ENCODE peak calls at places on chromosomes 4 and X, in six cellular contexts. One of them, this sample, is unnamed.

GRCh38 chr4:186900232-186900900 is 176.7 kb upstream of the FAT1 start:
- DNase-seq in NB4: no peak
- DNase-seq in nephron progenitor cell: no peak
- DNase-seq in fibroblast of pulmonary artery: peak
- DNase-seq in chondrocyte: no peak
- DNase-seq in COR-L47: no peak
- DNase-seq in this sample: no peak

GRCh38 chrX:30887721-30888120 is 1.3 kb downstream of the TAB3 start:
- DNase-seq in chondrocyte: no peak
- DNase-seq in fibroblast of pulmonary artery: no peak
- DNase-seq in NB4: no peak
- DNase-seq in COR-L47: no peak
- DNase-seq in nephron progenitor cell: no peak
- DNase-seq in this sample: no peak

GRCh38 chr4:141425124-141425523 is 204.4 kb downstream of the ZNF330 start:
- DNase-seq in NB4: no peak
- DNase-seq in nephron progenitor cell: no peak
- DNase-seq in fibroblast of pulmonary artery: peak
- DNase-seq in COR-L47: no peak
- DNase-seq in chondrocyte: no peak
- DNase-seq in this sample: no peak

GRCh38 chr4:38310446-38311043 is 350.3 kb downstream of the PTTG2 start:
- DNase-seq in nephron progenitor cell: no peak
- DNase-seq in NB4: no peak
- DNase-seq in fibroblast of pulmonary artery: no peak
- DNase-seq in COR-L47: no peak
- DNase-seq in chondrocyte: no peak
- DNase-seq in this sample: no peak

GRCh38 chr4:23631255-23631950 is 258.4 kb downstream of the PPARGC1A start:
- DNase-seq in COR-L47: peak
- DNase-seq in chondrocyte: no peak
- DNase-seq in nephron progenitor cell: no peak
- DNase-seq in NB4: no peak
- DNase-seq in fibroblast of pulmonary artery: no peak
- DNase-seq in this sample: no peak

GRCh38 chrX:136823175-136823574 is 42.4 kb upstream of the ARHGEF6 start:
- DNase-seq in chondrocyte: no peak
- DNase-seq in COR-L47: no peak
- DNase-seq in NB4: no peak
- DNase-seq in fibroblast of pulmonary artery: no peak
- DNase-seq in nephron progenitor cell: no peak
- DNase-seq in this sample: no peak

GRCh38 chr4:95651891-95652290 is 103.1 kb upstream of the UNC5C start:
- DNase-seq in nephron progenitor cell: no peak
- DNase-seq in chondrocyte: no peak
- DNase-seq in COR-L47: no peak
- DNase-seq in NB4: no peak
- DNase-seq in fibroblast of pulmonary artery: no peak
- DNase-seq in this sample: no peak

GRCh38 chr4:17997129-17997528 is 24.4 kb downstream of the LCORL start:
- DNase-seq in chondrocyte: no peak
- DNase-seq in COR-L47: no peak
- DNase-seq in fibroblast of pulmonary artery: no peak
- DNase-seq in NB4: no peak
- DNase-seq in nephron progenitor cell: no peak
- DNase-seq in this sample: no peak

GRCh38 chr4:8710416-8710815 is 117.9 kb downstream of the CPZ start:
- DNase-seq in nephron progenitor cell: no peak
- DNase-seq in COR-L47: no peak
- DNase-seq in NB4: no peak
- DNase-seq in fibroblast of pulmonary artery: no peak
- DNase-seq in chondrocyte: no peak
- DNase-seq in this sample: no peak

GRCh38 chr4:55154933-55155332 is 29.5 kb upstream of the KDR start:
- DNase-seq in fibroblast of pulmonary artery: no peak
- DNase-seq in chondrocyte: no peak
- DNase-seq in NB4: no peak
- DNase-seq in nephron progenitor cell: no peak
- DNase-seq in COR-L47: no peak
- DNase-seq in this sample: no peak

GRCh38 chr4:77695769-77696168 is 90.1 kb downstream of the CXCL13 start:
- DNase-seq in chondrocyte: no peak
- DNase-seq in fibroblast of pulmonary artery: peak
- DNase-seq in NB4: peak
- DNase-seq in COR-L47: no peak
- DNase-seq in nephron progenitor cell: no peak
- DNase-seq in this sample: no peak

GRCh38 chrX:114581528-114582263 is 2.2 kb upstream of the HTR2C start:
- DNase-seq in fibroblast of pulmonary artery: no peak
- DNase-seq in COR-L47: no peak
- DNase-seq in NB4: no peak
- DNase-seq in chondrocyte: no peak
- DNase-seq in nephron progenitor cell: peak
- DNase-seq in this sample: no peak

GRCh38 chr4:37936889-37937498 is 23.2 kb upstream of the PTTG2 start:
- DNase-seq in COR-L47: no peak
- DNase-seq in fibroblast of pulmonary artery: no peak
- DNase-seq in chondrocyte: no peak
- DNase-seq in nephron progenitor cell: no peak
- DNase-seq in NB4: peak
- DNase-seq in this sample: peak

GRCh38 chr4:51997647-51998046 is 22.5 kb downstream of the LRRC66 start:
- DNase-seq in chondrocyte: no peak
- DNase-seq in nephron progenitor cell: no peak
- DNase-seq in fibroblast of pulmonary artery: no peak
- DNase-seq in COR-L47: no peak
- DNase-seq in NB4: no peak
- DNase-seq in this sample: no peak

GRCh38 chr4:52266537-52267137 is 215.5 kb downstream of the SPATA18 start:
- DNase-seq in COR-L47: no peak
- DNase-seq in NB4: no peak
- DNase-seq in nephron progenitor cell: no peak
- DNase-seq in chondrocyte: no peak
- DNase-seq in fibroblast of pulmonary artery: no peak
- DNase-seq in this sample: no peak

GRCh38 chrX:102067966-102068723 is 57.3 kb upstream of the TCEAL2 start:
- DNase-seq in nephron progenitor cell: peak
- DNase-seq in fibroblast of pulmonary artery: peak
- DNase-seq in chondrocyte: no peak
- DNase-seq in COR-L47: no peak
- DNase-seq in NB4: peak
- DNase-seq in this sample: peak

GRCh38 chr4:122636697-122637096 is 15.8 kb upstream of the IL21 start:
- DNase-seq in nephron progenitor cell: no peak
- DNase-seq in NB4: peak
- DNase-seq in fibroblast of pulmonary artery: no peak
- DNase-seq in chondrocyte: no peak
- DNase-seq in COR-L47: no peak
- DNase-seq in this sample: peak

GRCh38 chr4:175671491-175671934 is 140.6 kb downstream of the GPM6A start:
- DNase-seq in nephron progenitor cell: peak
- DNase-seq in NB4: no peak
- DNase-seq in COR-L47: no peak
- DNase-seq in chondrocyte: no peak
- DNase-seq in fibroblast of pulmonary artery: no peak
- DNase-seq in this sample: no peak

GRCh38 chr4:119785963-119786362 is 157.4 kb upstream of the PDE5A start:
- DNase-seq in COR-L47: no peak
- DNase-seq in chondrocyte: no peak
- DNase-seq in nephron progenitor cell: no peak
- DNase-seq in NB4: no peak
- DNase-seq in fibroblast of pulmonary artery: peak
- DNase-seq in this sample: no peak

GRCh38 chr4:128159967-128160366 is 98.9 kb downstream of the LARP1B start:
- DNase-seq in chondrocyte: no peak
- DNase-seq in fibroblast of pulmonary artery: peak
- DNase-seq in NB4: no peak
- DNase-seq in nephron progenitor cell: no peak
- DNase-seq in COR-L47: no peak
- DNase-seq in this sample: no peak

GRCh38 chr4:123477804-123478209 is 81.2 kb downstream of the SPRY1 start:
- DNase-seq in fibroblast of pulmonary artery: peak
- DNase-seq in COR-L47: no peak
- DNase-seq in NB4: peak
- DNase-seq in nephron progenitor cell: no peak
- DNase-seq in chondrocyte: no peak
- DNase-seq in this sample: peak

GRCh38 chr4:147735413-147736301 is 3.8 kb downstream of the ARHGAP10 start:
- DNase-seq in chondrocyte: no peak
- DNase-seq in fibroblast of pulmonary artery: no peak
- DNase-seq in COR-L47: no peak
- DNase-seq in NB4: no peak
- DNase-seq in nephron progenitor cell: no peak
- DNase-seq in this sample: no peak

GRCh38 chr4:84690481-84690880 is 107.6 kb downstream of the CDS1 start:
- DNase-seq in nephron progenitor cell: no peak
- DNase-seq in fibroblast of pulmonary artery: no peak
- DNase-seq in COR-L47: no peak
- DNase-seq in chondrocyte: no peak
- DNase-seq in NB4: peak
- DNase-seq in this sample: no peak

GRCh38 chr4:3375688-3376087 is 66.1 kb upstream of the HGFAC start:
- DNase-seq in COR-L47: peak
- DNase-seq in fibroblast of pulmonary artery: peak
- DNase-seq in chondrocyte: no peak
- DNase-seq in NB4: no peak
- DNase-seq in nephron progenitor cell: no peak
- DNase-seq in this sample: no peak

This sample was measured in AML-193.